ENCODE peak calls at places on chromosomes 4 and X, in seven cellular contexts. One of them, this sample, is unnamed.

GRCh38 chrX:20595928-20596550 is 329.3 kb upstream of the RPS6KA3 start:
- DNase-seq in HCT116: no peak
- DNase-seq in H1: no peak
- DNase-seq in K562: no peak
- DNase-seq in SK-N-SH: no peak
- DNase-seq in GM12878: no peak
- DNase-seq in HepG2: no peak
- DNase-seq in this sample: no peak

GRCh38 chrX:108537005-108537404 is 97.4 kb downstream of the COL4A5 start:
- DNase-seq in HCT116: peak
- DNase-seq in H1: no peak
- DNase-seq in K562: peak
- DNase-seq in SK-N-SH: peak
- DNase-seq in GM12878: no peak
- DNase-seq in HepG2: peak
- DNase-seq in this sample: peak

GRCh38 chr4:9952415-9952950 is 68.8 kb downstream of the SLC2A9 start:
- DNase-seq in HCT116: no peak
- DNase-seq in H1: no peak
- DNase-seq in K562: no peak
- DNase-seq in SK-N-SH: no peak
- DNase-seq in GM12878: no peak
- DNase-seq in HepG2: peak
- DNase-seq in this sample: no peak

GRCh38 chrX:154090731-154091130 is 6.8 kb downstream of the MECP2 start:
- DNase-seq in HCT116: no peak
- DNase-seq in H1: no peak
- DNase-seq in K562: no peak
- DNase-seq in SK-N-SH: no peak
- DNase-seq in GM12878: no peak
- DNase-seq in HepG2: no peak
- DNase-seq in this sample: no peak

GRCh38 chr4:3168029-3168428 is 80.9 kb upstream of the MSANTD1 start:
- DNase-seq in HCT116: no peak
- DNase-seq in H1: no peak
- DNase-seq in K562: no peak
- DNase-seq in SK-N-SH: peak
- DNase-seq in GM12878: peak
- DNase-seq in HepG2: no peak
- DNase-seq in this sample: no peak

GRCh38 chrX:97854071-97854470 is 970.4 kb downstream of the RPA4 start:
- DNase-seq in HCT116: no peak
- DNase-seq in H1: no peak
- DNase-seq in K562: no peak
- DNase-seq in SK-N-SH: no peak
- DNase-seq in GM12878: no peak
- DNase-seq in HepG2: no peak
- DNase-seq in this sample: no peak

GRCh38 chr4:6336166-6336565 is 66.5 kb downstream of the WFS1 start:
- DNase-seq in HCT116: no peak
- DNase-seq in H1: no peak
- DNase-seq in K562: no peak
- DNase-seq in SK-N-SH: no peak
- DNase-seq in GM12878: no peak
- DNase-seq in HepG2: no peak
- DNase-seq in this sample: no peak

GRCh38 chr4:150176559-150176958 is 98.3 kb downstream of the DCLK2 start:
- DNase-seq in HCT116: no peak
- DNase-seq in H1: no peak
- DNase-seq in K562: no peak
- DNase-seq in SK-N-SH: peak
- DNase-seq in GM12878: no peak
- DNase-seq in HepG2: no peak
- DNase-seq in this sample: no peak

GRCh38 chr4:56099378-56099786 is 150.6 kb downstream of the CEP135 start:
- DNase-seq in HCT116: no peak
- DNase-seq in H1: no peak
- DNase-seq in K562: no peak
- DNase-seq in SK-N-SH: no peak
- DNase-seq in GM12878: no peak
- DNase-seq in HepG2: no peak
- DNase-seq in this sample: no peak

GRCh38 chr4:27568236-27568951 is 707.8 kb downstream of the STIM2 start:
- DNase-seq in HCT116: peak
- DNase-seq in H1: no peak
- DNase-seq in K562: no peak
- DNase-seq in SK-N-SH: no peak
- DNase-seq in GM12878: no peak
- DNase-seq in HepG2: no peak
- DNase-seq in this sample: no peak

GRCh38 chrX:75229774-75230173 is 44.1 kb upstream of the UPRT start:
- DNase-seq in HCT116: no peak
- DNase-seq in H1: no peak
- DNase-seq in K562: no peak
- DNase-seq in SK-N-SH: no peak
- DNase-seq in GM12878: peak
- DNase-seq in HepG2: no peak
- DNase-seq in this sample: no peak

GRCh38 chr4:85861064-85861767 is 386.3 kb downstream of the ARHGAP24 start:
- DNase-seq in HCT116: no peak
- DNase-seq in H1: no peak
- DNase-seq in K562: no peak
- DNase-seq in SK-N-SH: no peak
- DNase-seq in GM12878: no peak
- DNase-seq in HepG2: no peak
- DNase-seq in this sample: no peak

GRCh38 chrX:989959-990510 is 222.4 kb downstream of the CRLF2 start:
- DNase-seq in HCT116: peak
- DNase-seq in H1: no peak
- DNase-seq in K562: peak
- DNase-seq in SK-N-SH: no peak
- DNase-seq in GM12878: peak
- DNase-seq in HepG2: no peak
- DNase-seq in this sample: no peak

GRCh38 chrX:16687514-16687913 is 25.0 kb downstream of the CTPS2 start:
- DNase-seq in HCT116: no peak
- DNase-seq in H1: no peak
- DNase-seq in K562: no peak
- DNase-seq in SK-N-SH: no peak
- DNase-seq in GM12878: no peak
- DNase-seq in HepG2: no peak
- DNase-seq in this sample: no peak

GRCh38 chr4:85610450-85610849 is 135.5 kb downstream of the ARHGAP24 start:
- DNase-seq in HCT116: no peak
- DNase-seq in H1: no peak
- DNase-seq in K562: no peak
- DNase-seq in SK-N-SH: no peak
- DNase-seq in GM12878: peak
- DNase-seq in HepG2: no peak
- DNase-seq in this sample: no peak

GRCh38 chr4:39812500-39812899 is 114.6 kb downstream of the UBE2K start:
- DNase-seq in HCT116: no peak
- DNase-seq in H1: no peak
- DNase-seq in K562: no peak
- DNase-seq in SK-N-SH: no peak
- DNase-seq in GM12878: no peak
- DNase-seq in HepG2: no peak
- DNase-seq in this sample: peak

GRCh38 chr4:41339812-41340809 is 83.4 kb downstream of the UCHL1 start:
- DNase-seq in HCT116: no peak
- DNase-seq in H1: no peak
- DNase-seq in K562: no peak
- DNase-seq in SK-N-SH: peak
- DNase-seq in GM12878: no peak
- DNase-seq in HepG2: no peak
- DNase-seq in this sample: no peak

DNA sequence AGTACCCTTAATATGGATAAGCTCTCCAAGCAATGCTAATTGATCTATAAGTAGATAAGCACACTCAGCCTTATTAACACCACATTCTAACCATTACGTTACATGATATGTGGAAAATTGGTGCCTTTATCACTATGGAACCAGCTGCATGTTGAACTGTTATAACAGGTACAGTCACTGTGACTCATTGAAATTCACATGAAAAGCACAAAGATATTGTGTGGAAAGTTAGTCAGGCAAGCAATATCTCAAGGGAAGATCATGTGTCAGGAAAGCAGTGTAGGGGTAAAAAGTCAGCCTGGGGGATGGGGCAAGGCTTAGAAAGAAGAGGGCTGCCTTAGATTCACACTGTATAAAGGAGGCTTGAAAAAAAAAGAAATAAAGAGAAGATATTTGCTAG is 313.7 kb upstream of the SMIM31 start:
- DNase-seq in HCT116: no peak
- DNase-seq in H1: no peak
- DNase-seq in K562: no peak
- DNase-seq in SK-N-SH: no peak
- DNase-seq in GM12878: no peak
- DNase-seq in HepG2: no peak
- DNase-seq in this sample: no peak
- TF ChIP-seq JUND in HCT116: no peak
- TF ChIP-seq JUND in H1: no peak
- TF ChIP-seq JUND in K562: no peak
- TF ChIP-seq JUND in SK-N-SH: no peak
- TF ChIP-seq JUND in GM12878: no peak
- TF ChIP-seq JUND in HepG2: no peak
- TF ChIP-seq JUND in this sample: no peak

GRCh38 chrX:12615061-12615460 is 176.2 kb upstream of the PRPS2 start:
- DNase-seq in HCT116: no peak
- DNase-seq in H1: no peak
- DNase-seq in K562: no peak
- DNase-seq in SK-N-SH: no peak
- DNase-seq in GM12878: no peak
- DNase-seq in HepG2: no peak
- DNase-seq in this sample: no peak
- TF ChIP-seq JUND in HCT116: no peak
- TF ChIP-seq JUND in H1: no peak
- TF ChIP-seq JUND in K562: no peak
- TF ChIP-seq JUND in SK-N-SH: no peak
- TF ChIP-seq JUND in GM12878: no peak
- TF ChIP-seq JUND in HepG2: no peak
- TF ChIP-seq JUND in this sample: no peak

DNA sequence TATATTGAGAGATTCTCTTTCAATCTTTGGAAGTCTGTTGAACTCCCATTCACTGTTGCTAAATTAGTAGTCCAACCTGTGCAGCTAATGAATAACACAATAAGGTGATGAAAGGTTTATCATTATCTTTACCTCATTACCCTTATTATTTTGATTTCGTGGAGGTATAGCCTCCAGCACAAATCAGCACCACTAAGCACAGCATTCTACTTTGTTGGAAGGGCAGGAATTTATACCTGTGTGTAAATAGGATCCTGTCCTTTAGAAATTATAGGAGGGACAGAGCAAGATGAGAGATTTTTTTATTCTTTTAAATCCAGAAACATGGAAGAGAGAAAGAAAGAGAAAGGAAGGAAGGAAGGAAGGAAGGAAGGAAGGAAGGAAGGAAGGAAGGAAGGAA is 454.1 kb downstream of the PDGFC start:
- DNase-seq in HCT116: no peak
- DNase-seq in H1: no peak
- DNase-seq in K562: no peak
- DNase-seq in SK-N-SH: no peak
- DNase-seq in GM12878: no peak
- DNase-seq in HepG2: no peak
- DNase-seq in this sample: no peak
- TF ChIP-seq JUND in HCT116: no peak
- TF ChIP-seq JUND in H1: no peak
- TF ChIP-seq JUND in K562: no peak
- TF ChIP-seq JUND in SK-N-SH: no peak
- TF ChIP-seq JUND in GM12878: no peak
- TF ChIP-seq JUND in HepG2: no peak
- TF ChIP-seq JUND in this sample: no peak

GRCh38 chr4:82124365-82124764 is 249.4 kb downstream of the HNRNPD start:
- DNase-seq in HCT116: no peak
- DNase-seq in H1: no peak
- DNase-seq in K562: no peak
- DNase-seq in SK-N-SH: no peak
- DNase-seq in GM12878: no peak
- DNase-seq in HepG2: no peak
- DNase-seq in this sample: peak

GRCh38 chr4:82125863-82126297 is 247.9 kb downstream of the HNRNPD start:
- DNase-seq in HCT116: no peak
- DNase-seq in H1: no peak
- DNase-seq in K562: no peak
- DNase-seq in SK-N-SH: no peak
- DNase-seq in GM12878: no peak
- DNase-seq in HepG2: no peak
- DNase-seq in this sample: no peak

GRCh38 chr4:82126641-82127040 is 247.2 kb downstream of the HNRNPD start:
- DNase-seq in HCT116: no peak
- DNase-seq in H1: no peak
- DNase-seq in K562: no peak
- DNase-seq in SK-N-SH: no peak
- DNase-seq in GM12878: no peak
- DNase-seq in HepG2: no peak
- DNase-seq in this sample: no peak

GRCh38 chr4:82125170-82125862 is 248.5 kb downstream of the HNRNPD start:
- DNase-seq in HCT116: no peak
- DNase-seq in H1: no peak
- DNase-seq in K562: no peak
- DNase-seq in SK-N-SH: no peak
- DNase-seq in GM12878: no peak
- DNase-seq in HepG2: no peak
- DNase-seq in this sample: no peak

GRCh38 chr4:82123934-82124333 is 249.9 kb downstream of the HNRNPD start:
- DNase-seq in HCT116: no peak
- DNase-seq in H1: no peak
- DNase-seq in K562: no peak
- DNase-seq in SK-N-SH: no peak
- DNase-seq in GM12878: no peak
- DNase-seq in HepG2: no peak
- DNase-seq in this sample: no peak
- TF ChIP-seq JUND in HCT116: no peak
- TF ChIP-seq JUND in H1: no peak
- TF ChIP-seq JUND in K562: no peak
- TF ChIP-seq JUND in SK-N-SH: no peak
- TF ChIP-seq JUND in GM12878: no peak
- TF ChIP-seq JUND in HepG2: no peak
- TF ChIP-seq JUND in this sample: no peak

GRCh38 chr4:107520368-107520767 is 199.7 kb downstream of the PAPSS1 start:
- DNase-seq in HCT116: no peak
- DNase-seq in H1: no peak
- DNase-seq in K562: no peak
- DNase-seq in SK-N-SH: no peak
- DNase-seq in GM12878: no peak
- DNase-seq in HepG2: peak
- DNase-seq in this sample: no peak

GRCh38 chr4:107518076-107518475 is 202.0 kb downstream of the PAPSS1 start:
- DNase-seq in HCT116: no peak
- DNase-seq in H1: no peak
- DNase-seq in K562: no peak
- DNase-seq in SK-N-SH: no peak
- DNase-seq in GM12878: no peak
- DNase-seq in HepG2: no peak
- DNase-seq in this sample: no peak

DNA sequence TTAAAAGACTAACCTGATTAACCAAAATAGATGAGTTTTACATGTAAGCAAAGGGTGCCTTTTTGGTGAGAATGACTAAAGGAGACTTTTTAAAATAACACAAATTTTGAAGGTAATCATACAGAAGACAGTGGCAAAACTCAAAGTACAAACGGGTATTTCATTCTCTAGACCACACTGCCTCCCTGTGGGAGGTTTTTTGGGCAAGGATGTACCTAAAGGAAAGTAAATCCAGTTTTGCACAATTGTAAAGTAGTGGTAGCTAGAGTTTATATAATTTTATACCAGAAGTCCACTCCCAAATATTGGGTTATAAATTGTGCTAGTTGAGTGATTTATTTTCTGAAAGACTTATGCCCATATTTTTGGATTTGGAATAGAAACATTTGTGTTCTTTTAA is 201.0 kb downstream of the PAPSS1 start:
- DNase-seq in HCT116: peak
- DNase-seq in H1: no peak
- DNase-seq in K562: no peak
- DNase-seq in SK-N-SH: peak
- DNase-seq in GM12878: no peak
- DNase-seq in HepG2: peak
- DNase-seq in this sample: peak
- TF ChIP-seq JUND in HCT116: no peak
- TF ChIP-seq JUND in H1: no peak
- TF ChIP-seq JUND in K562: no peak
- TF ChIP-seq JUND in SK-N-SH: no peak
- TF ChIP-seq JUND in GM12878: no peak
- TF ChIP-seq JUND in HepG2: no peak
- TF ChIP-seq JUND in this sample: no peak

This sample was measured in T47D.